ENCODE peak calls at places on chromosomes 4 and X, in five cellular contexts. I, P, F, H and T are unnamed samples.

GRCh38 chrX:133413218-133413925 is 1.9 kb downstream of the GPC4 start:
- DNase-seq in I (no peak), P (no peak), F (no peak), H (no peak), T (peak)

GRCh38 chr4:124833831-124834505 is 121.4 kb upstream of the ANKRD50 start:
- DNase-seq in I (no peak), P (no peak), F (no peak), H (no peak), T (no peak)

GRCh38 chrX:37783284-37783683 is 3.4 kb downstream of the CYBB start:
- DNase-seq in I (no peak), P (no peak), F (no peak), H (no peak), T (no peak)

GRCh38 chr4:105140684-105141490 is 5.8 kb upstream of the TET2 start:
- DNase-seq in I (no peak), P (no peak), F (peak), H (no peak), T (peak)

GRCh38 chr4:150257338-150257737 is 179.1 kb downstream of the DCLK2 start:
- DNase-seq in I (no peak), P (no peak), F (no peak), H (no peak), T (no peak)

GRCh38 chr4:71303850-71304249 is 35.0 kb upstream of the SLC4A4 start:
- DNase-seq in I (no peak), P (no peak), F (no peak), H (no peak), T (no peak)

GRCh38 chrX:120238947-120239346 is 11.7 kb upstream of the ZBTB33 start:
- DNase-seq in I (no peak), P (no peak), F (no peak), H (no peak), T (no peak)

GRCh38 chr4:10180927-10181744 is 64.5 kb upstream of the WDR1 start:
- DNase-seq in I (no peak), P (no peak), F (no peak), H (no peak), T (no peak)

GRCh38 chrX:9578083-9578779 is 113.4 kb downstream of the TBL1X start:
- DNase-seq in I (peak), P (peak), F (peak), H (no peak), T (no peak)

GRCh38 chr4:20528508-20528907 is 171.8 kb upstream of the PACRGL start:
- DNase-seq in I (no peak), P (no peak), F (no peak), H (no peak), T (no peak)